ENCODE peak calls at places on chromosomes 6 and 20, in six cellular contexts. F is K562, R is stomach, W is HepG2, H is prostate gland, O is endothelial cell of umbilical vein. C is an unnamed sample.

GRCh38 chr6:106360410-106360988 is at the start of gene CRYBG1:
- DNase-seq in F (peak; percentile 93), R (peak; percentile 82), W (peak; percentile 27), H (peak; percentile 84), O (peak; percentile 23), C (peak; percentile 86)

GRCh38 chr6:43471399-43471798 is 6.0 kb upstream of the TJAP1 start:
- DNase-seq in F (no peak), R (peak; percentile 80), W (no peak), H (no peak), O (no peak), C (no peak)

GRCh38 chr6:70884074-70884983 is 72.5 kb downstream of the B3GAT2 start:
- DNase-seq in F (peak; percentile 80), R (peak; percentile 62), W (peak; percentile 59), H (peak; percentile 54), O (peak; percentile 55), C (peak; percentile 52)

GRCh38 chr20:53148764-53149163 is 176.6 kb downstream of the TSHZ2 start:
- DNase-seq in F (no peak), R (no peak), W (no peak), H (no peak), O (no peak), C (no peak)

GRCh38 chr6:105428342-105428957 is 25.6 kb upstream of the PREP start:
- DNase-seq in F (no peak), R (no peak), W (peak; percentile 92), H (no peak), O (peak; percentile 54), C (no peak)

GRCh38 chr6:19757036-19757435 is 80.1 kb upstream of the ID4 start:
- DNase-seq in F (no peak), R (no peak), W (peak; percentile 58), H (no peak), O (no peak), C (no peak)

GRCh38 chr6:170028629-170029345 is 262.1 kb downstream of the DLL1 start:
- DNase-seq in F (no peak), R (peak; percentile 27), W (no peak), H (no peak), O (no peak), C (no peak)

GRCh38 chr20:25278636-25279361 is 30.9 kb downstream of the PYGB start:
- DNase-seq in F (no peak), R (peak; percentile 21), W (no peak), H (no peak), O (no peak), C (peak; percentile 6)

GRCh38 chr6:109690373-109690739 is 646 bp downstream of the AK9 start:
- DNase-seq in F (peak; percentile 72), R (peak; percentile 76), W (peak; percentile 15), H (peak; percentile 42), O (no peak), C (peak; percentile 83)

GRCh38 chr20:62305149-62305764 is 2.5 kb downstream of the ADRM1 start:
- DNase-seq in F (peak; percentile 23), R (no peak), W (peak; percentile 61), H (no peak), O (no peak), C (no peak)

GRCh38 chr20:11766961-11767360 is 150.7 kb upstream of the BTBD3 start:
- DNase-seq in F (no peak), R (no peak), W (no peak), H (no peak), O (no peak), C (no peak)

GRCh38 chr6:43972915-43973304 is 154.3 kb downstream of the MRPL14 start:
- DNase-seq in F (no peak), R (peak; percentile 81), W (no peak), H (peak; percentile 75), O (peak; percentile 72), C (peak; percentile 58)

GRCh38 chr6:168127384-168127868 is 48.4 kb upstream of the FRMD1 start:
- DNase-seq in F (no peak), R (no peak), W (no peak), H (no peak), O (no peak), C (no peak)

GRCh38 chr6:14880717-14881116 is 365.2 kb upstream of the JARID2 start:
- DNase-seq in F (no peak), R (no peak), W (no peak), H (no peak), O (peak; percentile 73), C (no peak)

GRCh38 chr20:62785381-62785780 is 10.9 kb upstream of the MRGBP start:
- DNase-seq in F (no peak), R (no peak), W (no peak), H (no peak), O (no peak), C (no peak)

GRCh38 chr20:64066984-64067605 is 4.1 kb downstream of the TCEA2 start:
- DNase-seq in F (no peak), R (no peak), W (no peak), H (no peak), O (no peak), C (no peak)

GRCh38 chr6:104095661-104096416 is 763.9 kb downstream of the HACE1 start:
- DNase-seq in F (no peak), R (no peak), W (no peak), H (no peak), O (no peak), C (no peak)

GRCh38 chr6:137002505-137002904 is 42.3 kb downstream of the IL20RA start:
- DNase-seq in F (no peak), R (no peak), W (no peak), H (no peak), O (no peak), C (no peak)

GRCh38 chr20:24497851-24498250 is 28.4 kb downstream of the SYNDIG1 start:
- DNase-seq in F (no peak), R (peak; percentile 64), W (peak; percentile 20), H (no peak), O (no peak), C (no peak)

GRCh38 chr6:170260686-170261085 is 30.2 kb downstream of the DLL1 start:
- DNase-seq in F (peak; percentile 53), R (no peak), W (no peak), H (no peak), O (no peak), C (no peak)

GRCh38 chr20:41245086-41245707 is 72.3 kb downstream of the ZHX3 start:
- DNase-seq in F (no peak), R (no peak), W (peak; percentile 15), H (no peak), O (peak; percentile 52), C (no peak)

GRCh38 chr20:14950633-14951032 is 613.2 kb upstream of the FLRT3 start:
- DNase-seq in F (no peak), R (no peak), W (no peak), H (no peak), O (no peak), C (no peak)

GRCh38 chr6:166301611-166302529 is 6.3 kb downstream of the PRR18 start:
- DNase-seq in F (no peak), R (no peak), W (peak; percentile 40), H (no peak), O (no peak), C (no peak)

GRCh38 chr20:24475356-24475755 is 5.9 kb downstream of the SYNDIG1 start:
- DNase-seq in F (no peak), R (no peak), W (no peak), H (no peak), O (no peak), C (no peak)

GRCh38 chr6:1614767-1615650 is 5.3 kb downstream of the FOXC1 start:
- DNase-seq in F (no peak), R (peak; percentile 23), W (no peak), H (no peak), O (peak; percentile 65), C (no peak)

GRCh38 chr20:20603339-20603990 is 109.0 kb downstream of the RALGAPA2 start:
- DNase-seq in F (no peak), R (no peak), W (no peak), H (peak; percentile 54), O (no peak), C (no peak)

GRCh38 chr20:49916146-49917002 is 1.0 kb upstream of the SPATA2 start:
- DNase-seq in F (peak; percentile 60), R (peak; percentile 48), W (peak; percentile 100), H (peak; percentile 55), O (peak; percentile 35), C (peak; percentile 77)

GRCh38 chr20:235891-236290 is 8.8 kb downstream of the DEFB129 start:
- DNase-seq in F (no peak), R (no peak), W (no peak), H (peak; percentile 57), O (peak; percentile 16), C (no peak)

GRCh38 chr6:43058511-43058910 is 723 bp downstream of the MRPL2 start:
- DNase-seq in F (no peak), R (no peak), W (no peak), H (no peak), O (no peak), C (no peak)

GRCh38 chr6:7230327-7230691 is 82.7 kb downstream of the SSR1 start:
- DNase-seq in F (no peak), R (no peak), W (no peak), H (no peak), O (no peak), C (no peak)

GRCh38 chr6:7232351-7232750 is 80.6 kb downstream of the SSR1 start:
- DNase-seq in F (no peak), R (no peak), W (no peak), H (no peak), O (peak; percentile 54), C (no peak)

GRCh38 chr6:7230956-7231713 is 81.9 kb downstream of the SSR1 start:
- DNase-seq in F (no peak), R (no peak), W (no peak), H (no peak), O (no peak), C (no peak)

GRCh38 chr6:7228662-7229375 is 84.2 kb downstream of the SSR1 start:
- DNase-seq in F (no peak), R (no peak), W (no peak), H (no peak), O (no peak), C (no peak)

GRCh38 chr6:7229376-7230326 is 83.3 kb downstream of the SSR1 start:
- DNase-seq in F (peak; percentile 50), R (no peak), W (no peak), H (no peak), O (no peak), C (no peak)
- TF ChIP-seq POLR2A in F (no peak), R (no peak), W (peak; percentile 29), H (no peak), O (no peak), C (no peak)

DNA sequence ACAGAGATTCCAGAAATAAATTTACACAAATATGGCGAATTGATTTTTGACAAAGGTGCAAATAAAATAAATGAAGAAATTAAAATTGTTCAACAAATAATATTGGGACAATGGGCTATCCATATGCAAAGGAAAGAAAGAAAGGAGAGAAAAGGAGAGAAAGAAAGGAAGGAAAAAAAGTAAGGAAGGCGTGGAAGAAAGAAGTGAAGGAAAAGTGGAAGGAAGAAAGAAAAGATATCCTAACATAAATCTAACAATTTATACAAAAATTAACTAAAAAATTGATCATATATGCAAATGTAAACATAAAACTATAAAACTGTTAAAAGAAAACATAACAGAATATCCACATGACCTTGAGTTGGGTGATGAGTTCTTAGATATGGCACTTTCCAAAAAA is 78.7 kb upstream of the ZNF184 start:
- DNase-seq in F (no peak), R (no peak), W (no peak), H (no peak), O (no peak), C (no peak)
- TF ChIP-seq POLR2AphosphoS5 in F (no peak), R (no peak), W (no peak), H (no peak), O (no peak), C (no peak)

GRCh38 chr20:58651823-58652605 is 931 bp downstream of the STX16 start:
- DNase-seq in F (peak; percentile 72), R (peak; percentile 66), W (peak; percentile 54), H (peak; percentile 36), O (peak; percentile 74), C (peak; percentile 74)
- TF ChIP-seq POLR2A in F (peak; percentile 65), R (no peak), W (peak; percentile 42), H (peak; percentile 79), O (peak; percentile 75), C (peak; percentile 76)

GRCh38 chr20:13638496-13639477 is at the start of gene TASP1:
- DNase-seq in F (peak; percentile 95), R (peak; percentile 99), W (peak; percentile 98), H (peak; percentile 98), O (peak; percentile 94), C (peak; percentile 98)
- TF ChIP-seq POLR2AphosphoS5 in F (no peak), R (peak; percentile 71), W (peak; percentile 90), H (peak; percentile 87), O (no peak), C (peak; percentile 83)

C was measured in transverse colon.